ENCODE peak calls at places on chromosomes 1 and 21, in four cellular contexts. C is fibroblast of villous mesenchyme, U is fibroblast of lung, R is HFF-Myc. Y is an unnamed sample.

GRCh38 chr1:204075890-204076837 is 3.2 kb downstream of the SOX13 start:
- DNase-seq in R (no peak), C (no peak), U (no peak), Y (no peak)

GRCh38 chr1:225911207-225912130 is 12.6 kb downstream of the PYCR2 start:
- DNase-seq in U (peak; percentile 41), R (no peak), C (peak; percentile 51), Y (peak; percentile 76)

GRCh38 chr1:184270556-184270955 is 116.3 kb upstream of the C1orf21 start:
- DNase-seq in C (no peak), U (no peak), R (no peak), Y (no peak)

GRCh38 chr1:115457295-115457694 is 119.2 kb upstream of the NGF start:
- DNase-seq in C (no peak), R (no peak), U (no peak), Y (no peak)

GRCh38 chr1:248918126-248918525 is 12.1 kb downstream of the PGBD2 start:
- DNase-seq in C (no peak), R (no peak), U (no peak), Y (no peak)

GRCh38 chr1:175124842-175125241 is 57.2 kb downstream of the TNN start:
- DNase-seq in C (peak; percentile 28), R (no peak), U (peak; percentile 35), Y (no peak)

GRCh38 chr1:67850611-67851075 is 17.4 kb upstream of the GNG12 start:
- DNase-seq in C (peak; percentile 71), R (peak; percentile 68), U (peak; percentile 92), Y (no peak)

GRCh38 chr1:206513312-206514111 is 6.2 kb downstream of the RASSF5 start:
- DNase-seq in C (peak; percentile 87), R (peak; percentile 56), U (peak; percentile 93), Y (no peak)

GRCh38 chr1:41377397-41377796 is 16.2 kb downstream of the FOXO6 start:
- DNase-seq in U (no peak), C (no peak), R (no peak), Y (no peak)

GRCh38 chr1:236148471-236148847 is 6.1 kb downstream of the GPR137B start:
- DNase-seq in U (peak; percentile 21), C (no peak), R (no peak), Y (no peak)

GRCh38 chr1:42684139-42684538 is 1.9 kb downstream of the YBX1 start:
- DNase-seq in R (no peak), C (peak; percentile 26), U (peak; percentile 11), Y (no peak)

GRCh38 chr1:10639301-10640078 is 157.0 kb downstream of the CASZ1 start:
- DNase-seq in U (no peak), C (no peak), R (no peak), Y (no peak)

GRCh38 chr1:43464840-43465693 is 11.3 kb upstream of the HYI start:
- DNase-seq in C (no peak), R (no peak), U (no peak), Y (no peak)

GRCh38 chr1:6045561-6045960 is at the start of gene KCNAB2:
- DNase-seq in C (no peak), R (no peak), U (no peak), Y (peak; percentile 23)

GRCh38 chr1:67570473-67571143 is 114.4 kb upstream of the GADD45A start:
- DNase-seq in U (peak; percentile 51), R (peak; percentile 68), C (peak; percentile 88), Y (no peak)

GRCh38 chr1:61914823-61915482 is 172.7 kb downstream of the PATJ start:
- DNase-seq in R (no peak), C (no peak), U (no peak), Y (no peak)

GRCh38 chr1:177181631-177182291 is 11.0 kb downstream of the BRINP2 start:
- DNase-seq in R (peak; percentile 20), U (peak; percentile 53), C (peak; percentile 42), Y (peak; percentile 89)

GRCh38 chr1:115524211-115524610 is 117.6 kb upstream of the VANGL1 start:
- DNase-seq in C (no peak), R (no peak), U (no peak), Y (no peak)

GRCh38 chr1:192489748-192490147 is 85.8 kb upstream of the RGS1 start:
- DNase-seq in U (peak; percentile 92), R (peak; percentile 91), C (peak; percentile 93), Y (peak; percentile 41)

GRCh38 chr1:246591504-246591903 is 25.2 kb downstream of the CNST start:
- DNase-seq in U (no peak), R (no peak), C (no peak), Y (no peak)

GRCh38 chr1:218226005-218226404 is 59.1 kb upstream of the RRP15 start:
- DNase-seq in U (no peak), R (no peak), C (no peak), Y (no peak)

GRCh38 chr1:79929356-79929755 is 922.8 kb upstream of the ADGRL4 start:
- DNase-seq in R (no peak), U (peak; percentile 14), C (no peak), Y (no peak)

GRCh38 chr1:244896550-244896949 is 32.2 kb upstream of the HNRNPU start:
- DNase-seq in R (peak; percentile 25), U (peak; percentile 91), C (peak; percentile 88), Y (no peak)

DNA sequence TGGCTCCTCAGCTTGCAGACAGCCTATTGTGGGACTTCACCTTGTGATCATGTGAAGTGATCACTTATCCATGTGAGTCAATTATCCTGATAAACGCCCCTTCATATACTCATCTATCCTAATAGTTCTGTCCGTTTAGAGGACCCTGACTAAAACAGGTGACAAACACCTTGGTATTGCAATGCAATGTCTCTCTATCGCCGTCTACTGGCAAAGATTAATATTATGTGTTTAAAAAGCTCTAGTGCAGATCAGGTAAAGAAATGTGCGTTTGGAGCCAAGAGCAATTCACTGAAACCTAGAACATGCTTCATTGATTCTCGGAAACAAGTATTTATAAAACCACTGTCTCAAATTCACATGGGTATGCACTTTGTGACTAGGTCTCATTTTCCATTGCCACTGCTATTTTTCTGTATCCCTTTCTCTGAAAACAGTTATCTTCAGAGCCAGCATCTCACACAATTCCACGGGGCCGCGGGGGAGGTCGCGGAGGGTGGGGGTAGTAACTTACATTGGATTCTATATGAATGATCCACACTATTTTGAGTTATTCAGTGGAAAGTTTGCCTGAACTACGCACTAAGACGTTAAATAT is 554.6 kb upstream of the NCAM2 start:
- DNase-seq in U (no peak), R (no peak), C (no peak), Y (no peak)
- TF ChIP-seq CTCF in U (no peak), R (peak; percentile 43), C (no peak), Y (peak; percentile 89)

GRCh38 chr1:212286437-212287131 is 1.4 kb downstream of the PPP2R5A start:
- DNase-seq in C (peak; percentile 27), U (peak; percentile 27), R (no peak), Y (no peak)

GRCh38 chr1:212284332-212284743 is 872 bp upstream of the PPP2R5A start:
- DNase-seq in R (no peak), U (peak; percentile 34), C (no peak), Y (no peak)

GRCh38 chr1:212285685-212286436 is 651 bp downstream of the PPP2R5A start:
- DNase-seq in U (peak; percentile 38), C (peak; percentile 51), R (no peak), Y (peak; percentile 66)

GRCh38 chr1:212283741-212284140 is 1.5 kb upstream of the PPP2R5A start:
- DNase-seq in C (no peak), R (no peak), U (no peak), Y (no peak)

DNA sequence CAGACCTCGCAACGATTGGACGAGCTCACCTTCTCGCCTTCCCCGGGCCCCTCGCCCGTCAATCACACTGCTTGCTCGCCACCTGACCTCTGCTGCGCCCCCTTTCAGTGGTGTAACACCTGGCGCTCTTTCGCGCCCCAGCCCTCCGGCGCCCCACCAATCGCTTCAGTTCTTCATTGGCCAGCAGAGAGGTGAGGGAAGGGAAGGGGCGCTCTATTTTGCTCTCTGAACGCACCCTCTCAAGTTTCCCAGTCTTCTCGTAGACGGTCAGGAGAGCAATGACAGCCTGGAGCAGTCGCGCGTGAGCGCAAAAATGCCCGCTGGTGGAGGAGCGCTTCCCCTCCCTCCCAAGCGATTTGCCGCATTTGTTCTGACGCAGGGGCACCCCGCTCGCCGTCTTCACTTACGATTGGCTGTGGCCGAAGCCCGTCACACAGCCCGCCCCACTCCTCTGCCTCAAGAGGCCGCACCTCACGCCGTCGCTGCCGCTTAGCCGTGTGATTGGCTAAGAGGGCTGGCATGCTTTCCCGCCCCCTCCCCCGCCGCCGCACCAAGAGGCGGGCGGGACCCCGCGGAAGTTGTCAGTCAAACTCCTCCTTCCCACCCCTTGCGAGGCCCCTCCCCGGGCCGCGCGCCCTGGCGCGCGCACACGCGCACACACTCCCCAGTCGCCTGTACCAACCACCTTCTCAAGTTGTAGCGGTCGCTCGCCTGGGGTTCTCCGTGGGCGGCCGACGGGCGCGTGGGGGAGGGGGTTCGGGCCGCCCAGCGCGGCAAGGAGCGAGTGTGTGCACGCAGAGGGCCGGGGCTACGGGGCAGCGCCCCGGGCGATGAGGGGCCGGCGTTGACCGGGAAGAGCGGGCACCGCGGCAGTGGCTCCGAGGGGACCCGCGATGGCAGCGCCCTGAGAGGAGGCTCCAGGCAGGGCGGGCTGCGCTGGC is at the start of gene PPP2R5A:
- DNase-seq in R (peak; percentile 93), C (peak; percentile 100), U (peak; percentile 99), Y (peak; percentile 96)
- TF ChIP-seq CTCF in R (no peak), C (peak; percentile 5), U (no peak), Y (no peak)

GRCh38 chr1:182305861-182306260 is 85.7 kb downstream of the GLUL start:
- DNase-seq in C (no peak), R (no peak), U (no peak), Y (no peak)
- TF ChIP-seq CTCF in C (no peak), R (no peak), U (no peak), Y (no peak)

GRCh38 chr21:41929248-41929647 is 24.6 kb downstream of the C2CD2 start:
- DNase-seq in U (no peak), R (no peak), C (no peak), Y (no peak)

GRCh38 chr21:41932576-41933258 is 21.1 kb downstream of the C2CD2 start:
- DNase-seq in C (peak; percentile 85), U (peak; percentile 49), R (no peak), Y (no peak)

GRCh38 chr21:41932191-41932575 is 21.6 kb downstream of the C2CD2 start:
- DNase-seq in U (peak; percentile 68), R (peak; percentile 47), C (peak; percentile 82), Y (no peak)

GRCh38 chr21:41931041-41931451 is 22.8 kb downstream of the C2CD2 start:
- DNase-seq in C (peak; percentile 41), R (no peak), U (no peak), Y (no peak)

GRCh38 chr21:41933259-41934079 is 20.3 kb downstream of the C2CD2 start:
- DNase-seq in R (no peak), C (peak; percentile 74), U (peak; percentile 76), Y (no peak)
- TF ChIP-seq CTCF in R (peak; percentile 35), C (peak; percentile 59), U (peak; percentile 66), Y (no peak)

GRCh38 chr1:199545780-199546179 is 481.7 kb upstream of the NR5A2 start:
- DNase-seq in R (no peak), U (no peak), C (no peak), Y (no peak)
- TF ChIP-seq CTCF in R (peak; percentile 23), U (no peak), C (peak; percentile 32), Y (no peak)

DNA sequence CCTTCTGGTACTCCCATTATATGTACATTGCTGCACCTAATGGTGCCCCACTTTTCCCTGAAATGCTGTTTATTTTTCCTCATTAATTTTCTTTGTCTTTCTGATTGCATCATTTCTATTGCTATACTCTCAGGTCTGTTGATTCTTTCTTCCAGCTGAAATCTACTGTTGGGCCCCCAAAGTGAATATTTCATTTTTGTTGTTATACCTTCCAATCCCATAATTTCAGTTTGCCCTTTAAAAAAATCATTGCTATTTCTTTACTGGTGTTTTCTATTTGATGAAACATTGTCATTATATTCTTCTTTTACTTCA is 3.0 kb upstream of the AADACL4 start:
- DNase-seq in R (no peak), C (no peak), U (no peak), Y (no peak)
- TF ChIP-seq CTCF in R (no peak), C (no peak), U (no peak), Y (no peak)